ENCODE peak calls at places on chromosome 20, in four cellular contexts. Z is fibroblast of lung, R is RWPE1, H is NCI-H1092 treated with DMSO at 0.1 percent for 48 hours. E is an unnamed sample.

GRCh38 chr20:39116020-39116419 is 153.9 kb downstream of the DHX35 start:
- DNase-seq in R (no peak), H (no peak), Z (no peak), E (no peak)

GRCh38 chr20:5652626-5653573 is 97.3 kb upstream of the SHLD1 start:
- DNase-seq in R (peak), H (no peak), Z (peak), E (peak)

GRCh38 chr20:63706852-63707557 is 771 bp downstream of the ARFRP1 start:
- DNase-seq in H (no peak), R (peak), Z (peak), E (peak)

GRCh38 chr20:49595811-49596545 is 28.0 kb upstream of the PTGIS start:
- DNase-seq in Z (no peak), H (no peak), R (no peak), E (peak)

GRCh38 chr20:34543457-34544056 is 15.0 kb upstream of the MAP1LC3A start:
- DNase-seq in H (no peak), R (no peak), Z (no peak), E (no peak)

GRCh38 chr20:32792316-32792715 is 27.4 kb upstream of the MAPRE1 start:
- DNase-seq in Z (no peak), H (no peak), R (no peak), E (no peak)

GRCh38 chr20:32474009-32474716 is 111.0 kb downstream of the NOL4L start:
- DNase-seq in Z (no peak), H (no peak), R (no peak), E (no peak)

GRCh38 chr20:5078399-5078958 is 41.3 kb downstream of the PCNA start:
- DNase-seq in H (no peak), Z (peak), R (peak), E (peak)

GRCh38 chr20:10565922-10566897 is 107.6 kb downstream of the JAG1 start:
- DNase-seq in Z (no peak), H (no peak), R (no peak), E (no peak)

GRCh38 chr20:33563788-33564187 is 73.9 kb downstream of the CBFA2T2 start:
- DNase-seq in Z (no peak), H (no peak), R (no peak), E (no peak)

GRCh38 chr20:36472656-36473071 is 68.7 kb upstream of the MYL9 start:
- DNase-seq in H (no peak), R (peak), Z (no peak), E (no peak)

GRCh38 chr20:37935435-37935834 is 32.5 kb downstream of the VSTM2L start:
- DNase-seq in H (no peak), Z (peak), R (no peak), E (peak)

GRCh38 chr20:44911264-44911921 is 1.5 kb downstream of the PABPC1L start:
- DNase-seq in R (peak), Z (peak), H (no peak), E (peak)

GRCh38 chr20:4800676-4801449 is 79.2 kb downstream of the PRND start:
- DNase-seq in Z (no peak), H (no peak), R (no peak), E (no peak)

GRCh38 chr20:3245711-3246110 is 6.7 kb upstream of the SLC4A11 start:
- DNase-seq in R (no peak), H (no peak), Z (no peak), E (no peak)

GRCh38 chr20:19212524-19213502 is at the start of gene SLC24A3:
- DNase-seq in Z (peak), R (peak), H (peak), E (peak)

GRCh38 chr20:23928788-23929187 is 49.2 kb upstream of the CST5 start:
- DNase-seq in R (no peak), Z (no peak), H (no peak), E (no peak)

GRCh38 chr20:32506721-32507120 is 78.4 kb downstream of the NOL4L start:
- DNase-seq in Z (no peak), R (no peak), H (peak), E (no peak)

GRCh38 chr20:64050261-64051032 is 1.0 kb upstream of the SOX18 start:
- DNase-seq in H (no peak), R (no peak), Z (no peak), E (no peak)

GRCh38 chr20:12575352-12576095 is 433.2 kb upstream of the SPTLC3 start:
- DNase-seq in H (no peak), Z (peak), R (no peak), E (no peak)

GRCh38 chr20:25624500-25624939 is 706 bp upstream of the NANP start:
- DNase-seq in Z (no peak), H (no peak), R (peak), E (no peak)

GRCh38 chr20:25247666-25248500 is at the start of gene PYGB:
- DNase-seq in R (peak), Z (peak), H (peak), E (peak)

GRCh38 chr20:61690150-61690549 is 375.5 kb downstream of the TAF4 start:
- DNase-seq in R (no peak), Z (no peak), H (no peak), E (no peak)

GRCh38 chr20:22312744-22313346 is 271.5 kb downstream of the FOXA2 start:
- DNase-seq in R (peak), H (peak), Z (peak), E (no peak)

GRCh38 chr20:13458860-13459451 is 179.8 kb downstream of the TASP1 start:
- DNase-seq in Z (peak), H (no peak), R (peak), E (peak)

E was measured in HCEC 1CT.